ENCODE peak calls at places on chromosome 22, in nine cellular contexts. L, P, K, Z, V, B, Q, F and D are unnamed samples.

GRCh38 chr22:43783777-43784176 is 28.3 kb downstream of the EFCAB6 start:
- DNase-seq in L (no peak), Q (no peak), P (no peak), V (no peak), Z (no peak), K (no peak), B (no peak), F (no peak), D (no peak)

GRCh38 chr22:42819412-42820069 is 37.5 kb downstream of the ARFGAP3 start:
- DNase-seq in Z (no peak), B (no peak), F (no peak), L (no peak), K (no peak), Q (no peak), P (no peak), V (no peak), D (no peak)

GRCh38 chr22:49202226-49202625 is 625.4 kb downstream of the BRD1 start:
- DNase-seq in B (no peak), V (no peak), L (no peak), Z (no peak), P (peak; percentile 3), Q (no peak), K (no peak), F (no peak), D (no peak)

GRCh38 chr22:46084943-46085830 is 65.1 kb upstream of the PPARA start:
- DNase-seq in F (no peak), Q (no peak), K (no peak), P (peak; percentile 80), B (peak; percentile 93), Z (no peak), L (no peak), V (peak; percentile 91), D (no peak)

GRCh38 chr22:44348963-44349950 is 36.5 kb upstream of the SHISAL1 start:
- DNase-seq in Z (no peak), V (no peak), P (no peak), Q (no peak), B (no peak), K (no peak), F (no peak), L (no peak), D (no peak)

GRCh38 chr22:44566911-44567310 is 68.9 kb upstream of the RTL6 start:
- DNase-seq in B (no peak), V (no peak), L (no peak), K (no peak), P (no peak), F (no peak), Z (no peak), Q (no peak), D (no peak)

GRCh38 chr22:19763141-19764049 is 2.8 kb downstream of the TBX1 start:
- DNase-seq in Q (no peak), P (no peak), Z (no peak), V (no peak), B (no peak), F (no peak), K (no peak), L (no peak), D (no peak)

GRCh38 chr22:33000342-33001280 is 57.6 kb downstream of the SYN3 start:
- DNase-seq in P (peak; percentile 57), F (peak; percentile 2), K (peak; percentile 11), Q (peak; percentile 14), Z (peak; percentile 13), B (no peak), L (no peak), V (peak; percentile 67), D (no peak)

GRCh38 chr22:44638966-44639739 is 62.9 kb upstream of the PRR5 start:
- DNase-seq in V (peak; percentile 68), F (no peak), B (no peak), L (no peak), P (peak; percentile 45), Z (no peak), Q (no peak), K (no peak), D (no peak)

GRCh38 chr22:20226077-20226716 is 41.9 kb downstream of the RTN4R start:
- DNase-seq in Q (no peak), P (no peak), Z (no peak), F (no peak), V (no peak), B (no peak), L (no peak), K (no peak), D (no peak)

GRCh38 chr22:46367707-46368191 is 32.2 kb downstream of the TRMU start:
- DNase-seq in F (peak; percentile 50), P (no peak), Q (peak; percentile 56), Z (peak; percentile 41), V (peak; percentile 72), L (peak; percentile 53), B (no peak), K (peak; percentile 75), D (no peak)

GRCh38 chr22:21755855-21756284 is 20.3 kb upstream of the YPEL1 start:
- DNase-seq in K (no peak), B (peak; percentile 58), L (no peak), P (no peak), Z (no peak), V (no peak), F (no peak), Q (no peak), D (no peak)

GRCh38 chr22:43956805-43957463 is 1.7 kb downstream of the SAMM50 start:
- DNase-seq in F (no peak), L (no peak), Z (no peak), K (no peak), B (no peak), P (no peak), Q (no peak), V (no peak), D (no peak)

GRCh38 chr22:39215070-39215396 is 29.7 kb downstream of the PDGFB start:
- DNase-seq in K (no peak), Z (no peak), P (no peak), L (no peak), B (no peak), F (no peak), Q (no peak), V (no peak), D (no peak)

GRCh38 chr22:45292675-45293402 is 8.1 kb downstream of the UPK3A start:
- DNase-seq in Z (no peak), B (no peak), Q (no peak), K (no peak), L (no peak), V (no peak), P (no peak), F (no peak), D (no peak)

GRCh38 chr22:39311592-39312400 is 7.6 kb downstream of the RPL3 start:
- DNase-seq in K (no peak), B (no peak), Q (no peak), Z (no peak), V (no peak), P (no peak), L (no peak), F (no peak), D (no peak)

GRCh38 chr22:31604746-31605705 is 57.0 kb downstream of the PISD start:
- DNase-seq in B (no peak), Q (no peak), F (no peak), Z (no peak), P (no peak), L (no peak), V (no peak), K (no peak), D (no peak)